ENCODE peak calls at places on chromosome X, in eight cellular contexts. Q is tibial artery; I is upper lobe of right lung; E is body of pancreas; K is CD4-positive, alpha-beta T cell; X is OCI-LY7; M is Peyer's patch; W is fibroblast of lung. Z is an unnamed sample.

GRCh38 chrX:139931646-139932076 is 1.2 kb downstream of the ATP11C start:
- DNase-seq in Q (no peak), I (no peak), E (no peak), K (no peak), X (no peak), M (no peak), W (no peak), Z (no peak)

GRCh38 chrX:47273011-47273730 is 40.4 kb downstream of the USP11 start:
- DNase-seq in Q (no peak), I (no peak), E (no peak), K (no peak), X (no peak), M (no peak), W (no peak), Z (no peak)

GRCh38 chrX:65587616-65588526 is 53.3 kb upstream of the LAS1L start:
- DNase-seq in Q (peak; percentile 81), I (peak; percentile 80), E (peak; percentile 57), K (no peak), X (no peak), M (peak; percentile 74), W (peak; percentile 43), Z (peak; percentile 16)

GRCh38 chrX:87409113-87409841 is 108.3 kb upstream of the KLHL4 start:
- DNase-seq in Q (peak; percentile 31), I (peak; percentile 69), E (peak; percentile 81), K (no peak), X (no peak), M (no peak), W (peak; percentile 94), Z (no peak)

GRCh38 chrX:50920132-50920531 is 9.6 kb downstream of the BMP15 start:
- DNase-seq in Q (no peak), I (no peak), E (no peak), K (no peak), X (no peak), M (no peak), W (peak; percentile 6), Z (no peak)

GRCh38 chrX:22963186-22963585 is 36.6 kb upstream of the DDX53 start:
- DNase-seq in Q (no peak), I (no peak), E (no peak), K (no peak), X (no peak), M (no peak), W (peak; percentile 9), Z (no peak)

GRCh38 chrX:136336623-136337022 is 35.9 kb downstream of the ADGRG4 start:
- DNase-seq in Q (no peak), I (no peak), E (no peak), K (no peak), X (peak; percentile 1), M (no peak), W (no peak), Z (no peak)

GRCh38 chrX:8868070-8868795 is 67.0 kb upstream of the FAM9A start:
- DNase-seq in Q (no peak), I (no peak), E (no peak), K (no peak), X (no peak), M (no peak), W (peak; percentile 82), Z (peak; percentile 65)

GRCh38 chrX:130139474-130140201 is 26.0 kb downstream of the AIFM1 start:
- DNase-seq in Q (no peak), I (no peak), E (no peak), K (no peak), X (no peak), M (no peak), W (peak; percentile 10), Z (no peak)

GRCh38 chrX:47283015-47283771 is 50.4 kb downstream of the USP11 start:
- DNase-seq in Q (no peak), I (no peak), E (peak; percentile 34), K (no peak), X (no peak), M (no peak), W (peak; percentile 69), Z (no peak)

GRCh38 chrX:81261576-81261975 is 59.7 kb downstream of the SH3BGRL start:
- DNase-seq in Q (no peak), I (no peak), E (no peak), K (no peak), X (no peak), M (no peak), W (peak; percentile 84), Z (no peak)

GRCh38 chrX:81259714-81260395 is 58.0 kb downstream of the SH3BGRL start:
- DNase-seq in Q (no peak), I (no peak), E (no peak), K (no peak), X (no peak), M (no peak), W (peak; percentile 47), Z (no peak)

GRCh38 chrX:81257817-81258216 is 55.9 kb downstream of the SH3BGRL start:
- DNase-seq in Q (no peak), I (no peak), E (no peak), K (no peak), X (no peak), M (no peak), W (no peak), Z (no peak)

GRCh38 chrX:81259008-81259713 is 57.3 kb downstream of the SH3BGRL start:
- DNase-seq in Q (no peak), I (no peak), E (no peak), K (no peak), X (no peak), M (no peak), W (peak; percentile 69), Z (peak; percentile 30)

GRCh38 chrX:81263067-81263466 is 61.2 kb downstream of the SH3BGRL start:
- DNase-seq in Q (no peak), I (no peak), E (no peak), K (no peak), X (no peak), M (no peak), W (no peak), Z (no peak)
- H3K27ac ChIP-seq in Q (peak overlapping the region; percentile 79), I (no peak overlapping the region), E (no peak overlapping the region), K (no peak overlapping the region), X (no peak overlapping the region), M (no peak overlapping the region), W (no peak overlapping the region), Z (no peak overlapping the region)

DNA sequence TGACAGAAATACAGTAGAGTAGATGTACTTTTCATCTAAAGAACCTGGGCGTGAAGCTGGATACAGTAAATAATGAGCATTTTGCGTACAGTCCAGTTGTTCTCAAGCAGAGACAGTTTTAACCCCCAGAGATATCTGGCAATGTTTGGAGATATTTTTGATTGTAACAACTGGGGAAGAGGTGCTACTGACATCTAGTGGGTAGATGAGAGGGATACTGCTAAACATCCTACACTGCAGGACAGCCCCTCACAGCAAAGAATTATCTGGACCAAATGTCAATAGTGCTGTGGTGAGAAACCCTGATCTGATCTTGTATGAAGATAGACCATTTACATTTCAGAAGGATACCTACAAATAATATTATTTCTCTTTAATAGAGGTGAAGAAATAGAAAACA is 200.2 kb upstream of the FAM47A start:
- DNase-seq in Q (no peak), I (no peak), E (no peak), K (no peak), X (no peak), M (no peak), W (no peak), Z (no peak)
- TF ChIP-seq CTCF in Q (no peak), I (peak; percentile 21), E (no peak), K (no peak), X (peak; percentile 54), M (no peak), W (no peak), Z (no peak)

DNA sequence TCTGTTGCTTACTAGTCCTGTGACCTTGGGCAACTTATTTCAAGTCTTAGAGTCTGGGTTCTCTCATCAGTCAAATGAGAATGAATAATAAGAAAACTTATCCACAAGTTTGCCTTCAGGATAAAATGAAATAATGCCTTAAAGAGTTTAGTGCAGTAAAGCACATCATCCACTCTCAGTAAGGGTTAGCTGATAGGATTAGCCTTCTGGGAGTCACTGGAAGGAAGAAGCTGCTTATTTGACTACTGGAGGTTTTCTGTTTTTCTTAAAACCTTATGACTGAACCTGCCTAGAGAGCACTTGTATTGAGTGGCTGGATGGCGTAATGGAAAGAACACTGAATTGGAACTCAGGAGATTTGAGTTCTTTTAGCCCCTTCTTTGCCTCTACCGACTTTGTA is 1.8 kb downstream of the RNF128 start:
- DNase-seq in Q (no peak), I (no peak), E (no peak), K (no peak), X (no peak), M (no peak), W (no peak), Z (no peak)
- H3K27ac ChIP-seq in Q (no peak overlapping the region), I (no peak overlapping the region), E (peak overlapping the region; percentile 86), K (no peak overlapping the region), X (no peak overlapping the region), M (no peak overlapping the region), W (no peak overlapping the region), Z (no peak overlapping the region)

GRCh38 chrX:44482575-44482974 is 60.1 kb downstream of the FUNDC1 start:
- DNase-seq in Q (no peak), I (no peak), E (no peak), K (no peak), X (no peak), M (no peak), W (no peak), Z (no peak)
- TF ChIP-seq CTCF in Q (no peak), I (no peak), E (no peak), K (no peak), X (no peak), M (no peak), W (no peak), Z (no peak)